ENCODE peak calls at places on chromosomes 12 and 14, in four cellular contexts. B is cardiac muscle cell, H is fibroblast of villous mesenchyme, W is HFF-Myc. X is an unnamed sample.

GRCh38 chr12:43982544-43982943 is 146.7 kb downstream of the TMEM117 start:
- DNase-seq in H (no peak), W (no peak), B (no peak), X (peak; percentile 3)

GRCh38 chr12:60021235-60021634 is 425.4 kb downstream of the SLC16A7 start:
- DNase-seq in W (no peak), B (no peak), H (no peak), X (no peak)

GRCh38 chr14:100534528-100535286 is 52.5 kb downstream of the BEGAIN start:
- DNase-seq in W (no peak), B (peak; percentile 55), H (no peak), X (no peak)

GRCh38 chr14:36785511-36785910 is 123.9 kb downstream of the PAX9 start:
- DNase-seq in B (no peak), W (no peak), H (no peak), X (no peak)

GRCh38 chr12:27779416-27779815 is 617 bp upstream of the KLHL42 start:
- DNase-seq in W (no peak), B (no peak), H (peak; percentile 22), X (peak; percentile 9)

GRCh38 chr14:72826039-72826438 is 67.9 kb downstream of the DPF3 start:
- DNase-seq in H (no peak), W (no peak), B (no peak), X (no peak)

GRCh38 chr12:7695159-7695930 is at the start of gene GDF3:
- DNase-seq in B (peak; percentile 50), H (no peak), W (no peak), X (peak; percentile 31)

GRCh38 chr12:73699318-73699717 is 838.3 kb upstream of the ATXN7L3B start:
- DNase-seq in W (no peak), B (peak; percentile 60), H (no peak), X (no peak)

GRCh38 chr12:92094751-92095161 is 50.9 kb downstream of the BTG1 start:
- DNase-seq in B (no peak), W (no peak), H (no peak), X (peak; percentile 39)

GRCh38 chr12:7498832-7499231 is 4.7 kb downstream of the CD163 start:
- DNase-seq in H (peak; percentile 72), B (no peak), W (peak; percentile 90), X (peak; percentile 83)

GRCh38 chr14:39265032-39265431 is 31.3 kb downstream of the MIA2 start:
- DNase-seq in B (peak; percentile 22), H (peak; percentile 33), W (no peak), X (peak; percentile 77)

GRCh38 chr12:131612092-131612755 is 98.7 kb upstream of the SFSWAP start:
- DNase-seq in B (no peak), W (no peak), H (no peak), X (no peak)

GRCh38 chr14:36976571-36977023 is 195.8 kb downstream of the SLC25A21 start:
- DNase-seq in B (no peak), W (no peak), H (no peak), X (peak; percentile 44)

GRCh38 chr12:27802511-27802910 is 22.5 kb upstream of the MANSC4 start:
- DNase-seq in H (no peak), B (no peak), W (no peak), X (no peak)

GRCh38 chr12:116450406-116450910 is 108.7 kb upstream of the MAP1LC3B2 start:
- DNase-seq in W (no peak), H (no peak), B (no peak), X (no peak)

GRCh38 chr12:45349911-45350310 is 134.0 kb downstream of the ANO6 start:
- DNase-seq in B (no peak), W (no peak), H (peak; percentile 31), X (peak; percentile 47)

GRCh38 chr12:113515082-113515856 is 43.6 kb upstream of the LHX5 start:
- DNase-seq in W (no peak), H (no peak), B (no peak), X (no peak)

GRCh38 chr12:48061943-48062719 is 43.7 kb downstream of the SENP1 start:
- DNase-seq in H (peak; percentile 7), W (no peak), B (peak; percentile 44), X (peak; percentile 45)

GRCh38 chr14:34770901-34771300 is 56.5 kb upstream of the CFL2 start:
- DNase-seq in H (no peak), W (no peak), B (no peak), X (peak; percentile 25)

GRCh38 chr12:26298785-26299621 is 103.6 kb downstream of the SSPN start:
- DNase-seq in H (peak; percentile 86), W (no peak), B (peak; percentile 19), X (peak; percentile 83)

GRCh38 chr12:40158592-40159111 is 52.8 kb upstream of the SLC2A13 start:
- DNase-seq in B (no peak), H (no peak), W (no peak), X (peak; percentile 12)

GRCh38 chr12:28463396-28463795 is 273.1 kb downstream of the CCDC91 start:
- DNase-seq in H (no peak), W (no peak), B (no peak), X (peak; percentile 28)

GRCh38 chr12:132162508-132163031 is 18.3 kb downstream of the NOC4L start:
- DNase-seq in H (peak; percentile 75), B (no peak), W (no peak), X (peak; percentile 86)

GRCh38 chr14:101687756-101688546 is 73.6 kb upstream of the PPP2R5C start:
- DNase-seq in H (no peak), B (no peak), W (no peak), X (no peak)

DNA sequence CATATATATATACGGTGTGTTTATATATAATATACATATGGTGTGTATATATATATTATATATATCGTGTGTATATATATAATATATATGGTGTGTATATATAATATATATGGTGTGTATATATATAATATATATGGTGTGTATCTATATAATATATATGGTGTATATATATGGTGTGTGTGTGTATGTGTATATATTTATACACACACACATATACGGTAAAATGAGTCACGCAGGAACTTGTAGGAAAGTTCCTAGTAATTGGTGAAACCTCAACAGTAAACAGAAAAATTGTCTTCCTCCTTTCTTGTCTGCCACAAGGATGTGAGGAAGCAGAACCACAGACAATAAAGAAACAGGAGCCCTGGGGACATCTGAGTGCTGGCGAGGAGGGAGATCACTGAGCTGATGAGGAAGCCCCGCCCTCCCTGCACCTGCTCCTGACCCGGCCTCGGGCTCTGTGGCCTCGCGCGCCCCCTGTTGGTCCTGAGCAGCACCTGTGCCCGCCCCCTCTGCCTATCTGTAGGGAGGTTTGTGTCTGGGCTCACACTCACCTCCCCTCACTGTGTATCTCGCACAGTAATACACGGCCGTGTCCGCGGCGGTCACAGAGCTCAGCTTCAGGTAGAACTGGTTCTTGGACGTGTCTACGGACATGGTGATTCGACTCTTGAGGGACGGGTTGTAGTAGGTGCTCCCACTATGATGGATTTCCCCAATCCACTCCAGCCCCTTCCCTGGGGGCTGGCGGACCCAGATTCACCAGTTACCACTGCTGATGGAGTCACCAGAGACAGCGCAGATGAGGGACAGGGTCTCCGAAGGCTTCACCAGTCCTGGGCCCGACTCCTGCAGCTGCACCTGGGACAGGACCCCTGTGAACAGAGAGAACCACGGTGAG is 1079.4 kb downstream of the TMEM121 start:
- DNase-seq in H (no peak), W (no peak), B (no peak), X (no peak)
- TF ChIP-seq CTCF in H (no peak), W (peak; percentile 4), B (no peak), X (no peak)

GRCh38 chr14:68469208-68469713 is 323.6 kb downstream of the ZFP36L1 start:
- DNase-seq in H (no peak), B (no peak), W (no peak), X (peak; percentile 32)
- H3K4me3 ChIP-seq in H (no peak overlapping the region), B (no peak overlapping the region), W (no peak overlapping the region), X (no peak overlapping the region)

DNA sequence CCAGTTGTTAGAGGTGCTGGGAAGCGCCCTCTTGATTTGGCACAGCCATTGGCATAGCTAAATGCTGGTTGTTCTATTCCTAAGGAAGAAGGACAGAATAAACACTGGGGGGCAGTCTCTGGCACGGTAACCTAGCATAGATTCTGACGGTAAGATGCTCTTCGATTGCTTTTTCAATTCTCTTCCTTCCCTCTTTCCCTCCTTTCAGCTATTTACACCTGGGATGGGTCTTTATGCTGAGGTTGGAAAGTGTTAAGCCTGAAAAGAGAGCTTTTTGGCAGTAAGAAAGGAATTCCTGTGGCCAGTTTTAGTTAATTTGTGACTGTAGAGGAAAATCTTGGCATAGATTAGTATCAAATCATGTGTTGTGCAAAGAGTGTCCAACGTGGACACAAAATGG is 162.8 kb downstream of the SNAPC1 start:
- DNase-seq in H (peak; percentile 30), B (peak; percentile 23), W (no peak), X (peak; percentile 46)
- TF ChIP-seq CTCF in H (peak; percentile 41), B (no peak), W (peak; percentile 7), X (peak; percentile 49)

DNA sequence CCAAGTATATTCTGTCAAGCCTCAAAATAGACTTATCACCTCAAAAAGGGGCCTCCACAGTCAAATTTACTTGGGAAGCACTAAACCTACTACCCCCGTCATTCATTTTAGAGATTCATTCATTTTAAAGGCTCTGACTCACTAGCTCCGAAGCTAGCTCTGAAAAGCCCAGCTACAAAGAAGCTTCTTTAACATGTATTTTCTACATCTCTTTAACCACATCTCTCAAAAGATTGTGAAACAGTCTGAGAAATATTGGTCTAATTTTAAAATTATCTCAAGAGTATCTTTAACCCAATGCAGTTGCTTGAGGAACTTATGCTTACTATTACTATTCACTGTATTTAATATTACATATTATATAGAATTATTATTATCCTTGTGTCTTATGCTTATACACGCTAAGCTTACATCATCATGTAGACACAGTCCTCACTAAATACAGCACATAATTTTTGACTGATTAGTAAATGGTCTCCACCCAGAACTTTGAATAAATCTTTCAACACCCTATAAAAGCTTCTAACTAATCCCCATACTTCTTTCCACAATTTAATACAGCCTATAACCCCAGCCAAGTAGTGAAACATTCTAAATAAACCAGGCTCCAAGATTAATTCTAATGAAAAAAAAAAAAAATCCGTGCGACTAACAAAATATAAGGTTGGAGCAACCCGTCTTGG is 7.8 kb downstream of the NT5DC3 start:
- DNase-seq in B (no peak), W (no peak), H (peak; percentile 90), X (no peak)
- H3K4me3 ChIP-seq in B (no peak overlapping the region), W (no peak overlapping the region), H (no peak overlapping the region), X (no peak overlapping the region)

GRCh38 chr12:6084261-6084968 is 40.1 kb downstream of the VWF start:
- DNase-seq in H (peak; percentile 35), B (peak; percentile 46), W (peak; percentile 52), X (peak; percentile 77)
- TF ChIP-seq CTCF in H (peak; percentile 6), B (no peak), W (no peak), X (peak; percentile 6)

GRCh38 chr12:95205016-95205415 is 12.3 kb downstream of the FGD6 start:
- DNase-seq in B (no peak), W (no peak), H (no peak), X (no peak)
- H3K4me3 ChIP-seq in B (no peak overlapping the region), W (no peak overlapping the region), H (no peak overlapping the region), X (no peak overlapping the region)

X was measured in choroid plexus epithelial cell.